ENCODE peak calls at places on chromosome 22, in four cellular contexts. One of them, this sample, is unnamed.
A peak's percentile ranks its signal among the peaks of the same experiment; 100 is the strongest.

GRCh38 chr22:40094449-40094848 is 83.3 kb upstream of the TNRC6B start:
- DNase-seq in neural progenitor cell: no peak
- DNase-seq in aorta: no peak
- DNase-seq in CD4-positive, CD25-positive, alpha-beta regulatory T cell: no peak
- DNase-seq in this sample: no peak

GRCh38 chr22:44926124-44926475 is 83.7 kb downstream of the PHF21B start:
- DNase-seq in neural progenitor cell: no peak
- DNase-seq in aorta: peak; percentile 15
- DNase-seq in CD4-positive, CD25-positive, alpha-beta regulatory T cell: no peak
- DNase-seq in this sample: no peak

GRCh38 chr22:33891992-33892391 is 28.3 kb downstream of the LARGE1 start:
- DNase-seq in neural progenitor cell: no peak
- DNase-seq in aorta: no peak
- DNase-seq in CD4-positive, CD25-positive, alpha-beta regulatory T cell: no peak
- DNase-seq in this sample: no peak

GRCh38 chr22:49760630-49761571 is 66.8 kb downstream of the BRD1 start:
- DNase-seq in neural progenitor cell: no peak
- DNase-seq in aorta: peak; percentile 36
- DNase-seq in CD4-positive, CD25-positive, alpha-beta regulatory T cell: no peak
- DNase-seq in this sample: no peak

GRCh38 chr22:31284241-31284745 is 8.0 kb downstream of the PIK3IP1 start:
- DNase-seq in neural progenitor cell: peak; percentile 15
- DNase-seq in aorta: no peak
- DNase-seq in CD4-positive, CD25-positive, alpha-beta regulatory T cell: no peak
- DNase-seq in this sample: no peak

GRCh38 chr22:19336133-19337075 is 44.9 kb upstream of the CLTCL1 start:
- DNase-seq in neural progenitor cell: no peak
- DNase-seq in aorta: no peak
- DNase-seq in CD4-positive, CD25-positive, alpha-beta regulatory T cell: no peak
- DNase-seq in this sample: no peak

GRCh38 chr22:46054091-46054877 is 77.3 kb upstream of the WNT7B start:
- DNase-seq in neural progenitor cell: no peak
- DNase-seq in aorta: peak; percentile 88
- DNase-seq in CD4-positive, CD25-positive, alpha-beta regulatory T cell: peak; percentile 13
- DNase-seq in this sample: peak; percentile 63

GRCh38 chr22:36741204-36741793 is 34.6 kb downstream of the IFT27 start:
- DNase-seq in neural progenitor cell: peak; percentile 30
- DNase-seq in aorta: no peak
- DNase-seq in CD4-positive, CD25-positive, alpha-beta regulatory T cell: no peak
- DNase-seq in this sample: no peak

GRCh38 chr22:36334081-36334831 is 53.5 kb downstream of the MYH9 start:
- DNase-seq in neural progenitor cell: peak; percentile 45
- DNase-seq in aorta: peak; percentile 73
- DNase-seq in CD4-positive, CD25-positive, alpha-beta regulatory T cell: no peak
- DNase-seq in this sample: peak; percentile 45

GRCh38 chr22:48102581-48102980 is 1340.1 kb downstream of the TBC1D22A start:
- DNase-seq in neural progenitor cell: no peak
- DNase-seq in aorta: no peak
- DNase-seq in CD4-positive, CD25-positive, alpha-beta regulatory T cell: no peak
- DNase-seq in this sample: no peak

GRCh38 chr22:44701187-44701586 is 817 bp upstream of the PRR5 start:
- DNase-seq in neural progenitor cell: no peak
- DNase-seq in aorta: no peak
- DNase-seq in CD4-positive, CD25-positive, alpha-beta regulatory T cell: no peak
- DNase-seq in this sample: no peak

GRCh38 chr22:24402460-24403192 is 24.8 kb upstream of the ADORA2A start:
- DNase-seq in neural progenitor cell: no peak
- DNase-seq in aorta: peak; percentile 89
- DNase-seq in CD4-positive, CD25-positive, alpha-beta regulatory T cell: no peak
- DNase-seq in this sample: no peak
- H3K4me1 ChIP-seq in neural progenitor cell: no peaks in the 10 kb centered on the region
- H3K4me1 ChIP-seq in aorta: peaks cover 12% of the 10 kb centered on the region
- H3K4me1 ChIP-seq in CD4-positive, CD25-positive, alpha-beta regulatory T cell: peaks cover 4% of the 10 kb centered on the region
- H3K4me1 ChIP-seq in this sample: peaks cover 10% of the 10 kb centered on the region

GRCh38 chr22:42412744-42413220 is 19.4 kb downstream of the NFAM1 start:
- DNase-seq in neural progenitor cell: peak; percentile 38
- DNase-seq in aorta: no peak
- DNase-seq in CD4-positive, CD25-positive, alpha-beta regulatory T cell: no peak
- DNase-seq in this sample: no peak

GRCh38 chr22:42408276-42408675 is 23.9 kb downstream of the NFAM1 start:
- DNase-seq in neural progenitor cell: no peak
- DNase-seq in aorta: no peak
- DNase-seq in CD4-positive, CD25-positive, alpha-beta regulatory T cell: no peak
- DNase-seq in this sample: no peak

GRCh38 chr22:42410708-42411107 is 21.5 kb downstream of the NFAM1 start:
- DNase-seq in neural progenitor cell: no peak
- DNase-seq in aorta: no peak
- DNase-seq in CD4-positive, CD25-positive, alpha-beta regulatory T cell: no peak
- DNase-seq in this sample: no peak

GRCh38 chr22:42404266-42404665 is 27.9 kb downstream of the NFAM1 start:
- DNase-seq in neural progenitor cell: no peak
- DNase-seq in aorta: no peak
- DNase-seq in CD4-positive, CD25-positive, alpha-beta regulatory T cell: no peak
- DNase-seq in this sample: no peak

DNA sequence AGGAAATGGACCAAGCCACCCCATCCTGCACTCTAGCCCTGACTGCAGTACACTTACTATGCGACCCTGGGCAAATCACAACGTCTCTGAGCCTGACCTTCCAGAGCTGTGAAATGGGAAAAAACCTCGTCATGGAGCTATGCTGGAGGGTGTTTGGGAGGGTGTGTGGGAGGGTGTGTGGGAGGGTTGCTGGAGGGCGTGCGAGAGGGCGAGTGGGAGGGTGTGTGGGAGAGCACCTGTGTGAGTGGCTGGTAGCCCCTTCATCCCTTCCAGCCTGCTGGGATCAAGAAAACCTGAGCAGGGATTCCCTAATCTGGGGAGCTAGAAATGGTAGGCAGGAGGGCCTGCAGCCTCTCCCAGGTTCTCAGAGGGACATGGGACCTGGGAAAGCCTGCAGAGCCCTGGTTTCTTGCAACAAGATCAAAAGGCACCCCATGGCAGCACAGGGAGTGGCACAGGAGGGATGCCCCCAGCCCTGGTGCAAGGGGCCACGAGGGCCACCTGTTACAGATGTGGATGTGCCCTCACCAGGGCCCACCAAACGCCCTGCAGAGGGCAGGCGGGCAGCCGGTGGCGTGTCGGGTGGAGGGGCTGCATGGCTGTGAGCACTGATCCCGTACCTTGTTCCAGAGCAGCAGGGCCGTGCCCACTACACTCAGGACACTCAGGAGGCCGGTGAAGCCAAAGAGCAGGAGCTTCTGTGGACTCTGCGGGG is 23.2 kb downstream of the NFAM1 start:
- DNase-seq in neural progenitor cell: no peak
- DNase-seq in aorta: no peak
- DNase-seq in CD4-positive, CD25-positive, alpha-beta regulatory T cell: no peak
- DNase-seq in this sample: no peak
- H3K27me3 ChIP-seq in neural progenitor cell: no peaks in the 10 kb centered on the region
- H3K27me3 ChIP-seq in aorta: no peaks in the 10 kb centered on the region
- H3K27me3 ChIP-seq in CD4-positive, CD25-positive, alpha-beta regulatory T cell: no peaks in the 10 kb centered on the region
- H3K27me3 ChIP-seq in this sample: no peaks in the 10 kb centered on the region

DNA sequence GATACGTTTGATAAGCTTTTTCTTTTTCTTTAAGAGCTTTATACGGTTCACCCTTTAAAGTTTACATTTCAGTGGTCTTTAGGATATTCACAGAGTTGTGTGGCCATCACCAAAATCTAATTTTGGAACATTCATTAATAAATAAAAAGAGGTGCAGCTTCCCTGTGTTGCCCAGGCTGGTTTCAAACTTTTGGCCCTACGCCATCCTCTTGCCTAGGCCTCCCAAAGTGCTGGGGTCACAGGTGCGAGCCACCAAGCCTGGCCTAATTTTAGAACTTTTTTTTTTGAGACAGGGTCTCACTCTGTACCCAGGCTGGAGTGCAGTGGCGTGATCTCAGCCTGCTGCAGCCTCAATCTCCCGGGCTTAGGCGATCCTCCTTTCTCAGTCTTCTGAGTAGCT is 30.6 kb downstream of the MED15 start:
- DNase-seq in neural progenitor cell: no peak
- DNase-seq in aorta: no peak
- DNase-seq in CD4-positive, CD25-positive, alpha-beta regulatory T cell: no peak
- DNase-seq in this sample: no peak
- H3K27ac ChIP-seq in neural progenitor cell: no peak overlapping the region
- H3K27ac ChIP-seq in aorta: no peak overlapping the region
- H3K27ac ChIP-seq in CD4-positive, CD25-positive, alpha-beta regulatory T cell: no peak overlapping the region
- H3K27ac ChIP-seq in this sample: no peak overlapping the region

DNA sequence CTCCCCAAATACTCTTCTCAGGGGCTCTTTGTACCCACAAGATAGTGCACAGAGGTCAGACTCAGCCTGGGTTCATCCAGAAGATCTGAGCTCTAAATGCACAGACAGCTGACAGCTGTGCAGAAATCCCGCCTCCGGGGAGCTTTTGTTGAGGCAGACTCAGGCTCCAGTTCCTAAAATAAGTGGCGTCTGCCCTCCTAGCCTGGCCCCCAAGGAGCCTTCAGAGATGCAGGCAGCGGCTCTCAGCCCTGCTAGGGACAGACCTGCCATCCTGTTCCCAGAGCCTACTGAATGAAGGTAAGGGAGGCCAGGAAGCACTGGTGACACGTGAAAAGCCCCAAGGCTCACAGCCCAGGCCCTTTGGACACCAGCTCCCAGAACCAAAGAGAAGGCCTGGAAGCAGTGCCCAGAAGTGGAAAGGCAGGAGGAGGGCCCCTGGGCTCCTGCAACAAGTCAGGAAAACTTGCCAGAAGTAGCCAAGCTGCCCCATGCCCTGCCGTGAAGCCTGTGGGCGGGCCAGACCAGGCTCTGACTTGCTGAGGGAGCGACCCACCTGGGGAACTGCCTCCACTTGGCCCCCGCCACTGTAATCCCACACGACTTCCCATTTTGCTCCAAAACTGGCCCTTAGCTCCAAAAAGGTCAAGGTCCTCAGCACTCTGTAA is 51.1 kb upstream of the ARFGAP3 start:
- DNase-seq in neural progenitor cell: peak; percentile 27
- DNase-seq in aorta: no peak
- DNase-seq in CD4-positive, CD25-positive, alpha-beta regulatory T cell: no peak
- DNase-seq in this sample: no peak
- H3K4me1 ChIP-seq in neural progenitor cell: peaks cover 21% of the 10 kb centered on the region
- H3K4me1 ChIP-seq in aorta: peaks cover 7% of the 10 kb centered on the region
- H3K4me1 ChIP-seq in CD4-positive, CD25-positive, alpha-beta regulatory T cell: no peaks in the 10 kb centered on the region
- H3K4me1 ChIP-seq in this sample: no peaks in the 10 kb centered on the region

GRCh38 chr22:20439556-20439927 is 1.9 kb upstream of the SCARF2 start:
- DNase-seq in neural progenitor cell: no peak
- DNase-seq in aorta: no peak
- DNase-seq in CD4-positive, CD25-positive, alpha-beta regulatory T cell: no peak
- DNase-seq in this sample: no peak
- H3K27me3 ChIP-seq in neural progenitor cell: peaks cover 60% of the 10 kb centered on the region
- H3K27me3 ChIP-seq in aorta: no peaks in the 10 kb centered on the region
- H3K27me3 ChIP-seq in CD4-positive, CD25-positive, alpha-beta regulatory T cell: peaks cover 8% of the 10 kb centered on the region
- H3K27me3 ChIP-seq in this sample: peaks cover 33% of the 10 kb centered on the region

GRCh38 chr22:32354360-32355351 is 3.0 kb upstream of the RFPL3 start:
- DNase-seq in neural progenitor cell: no peak
- DNase-seq in aorta: no peak
- DNase-seq in CD4-positive, CD25-positive, alpha-beta regulatory T cell: no peak
- DNase-seq in this sample: no peak
- H3K27ac ChIP-seq in neural progenitor cell: no peak overlapping the region
- H3K27ac ChIP-seq in aorta: no peak overlapping the region
- H3K27ac ChIP-seq in CD4-positive, CD25-positive, alpha-beta regulatory T cell: no peak overlapping the region
- H3K27ac ChIP-seq in this sample: no peak overlapping the region

GRCh38 chr22:42316988-42317387 is 46.5 kb upstream of the TCF20 start:
- DNase-seq in neural progenitor cell: no peak
- DNase-seq in aorta: no peak
- DNase-seq in CD4-positive, CD25-positive, alpha-beta regulatory T cell: no peak
- DNase-seq in this sample: peak; percentile 46
- H3K4me1 ChIP-seq in neural progenitor cell: peaks cover 51% of the 10 kb centered on the region
- H3K4me1 ChIP-seq in aorta: no peaks in the 10 kb centered on the region
- H3K4me1 ChIP-seq in CD4-positive, CD25-positive, alpha-beta regulatory T cell: peaks cover 32% of the 10 kb centered on the region
- H3K4me1 ChIP-seq in this sample: peaks cover 43% of the 10 kb centered on the region

GRCh38 chr22:38950527-38951111 is 6.8 kb upstream of the APOBEC3A start:
- DNase-seq in neural progenitor cell: no peak
- DNase-seq in aorta: peak; percentile 28
- DNase-seq in CD4-positive, CD25-positive, alpha-beta regulatory T cell: no peak
- DNase-seq in this sample: no peak
- H3K27me3 ChIP-seq in neural progenitor cell: no peaks in the 10 kb centered on the region
- H3K27me3 ChIP-seq in aorta: no peaks in the 10 kb centered on the region
- H3K27me3 ChIP-seq in CD4-positive, CD25-positive, alpha-beta regulatory T cell: no peaks in the 10 kb centered on the region
- H3K27me3 ChIP-seq in this sample: no peaks in the 10 kb centered on the region

GRCh38 chr22:27685515-27685914 is 116.0 kb downstream of the MN1 start:
- DNase-seq in neural progenitor cell: no peak
- DNase-seq in aorta: no peak
- DNase-seq in CD4-positive, CD25-positive, alpha-beta regulatory T cell: no peak
- DNase-seq in this sample: no peak
- H3K27ac ChIP-seq in neural progenitor cell: no peak overlapping the region
- H3K27ac ChIP-seq in aorta: no peak overlapping the region
- H3K27ac ChIP-seq in CD4-positive, CD25-positive, alpha-beta regulatory T cell: no peak overlapping the region
- H3K27ac ChIP-seq in this sample: no peak overlapping the region